ENCODE peak calls at places on chromosome 1, in seven cellular contexts. R is choroid plexus epithelial cell, S is gastrocnemius medialis, H is GM06990, N is colonic mucosa, F is HFF-Myc, O is HCT116. K is an unnamed sample.

GRCh38 chr1:40143891-40144575 is 17.2 kb upstream of the RLF start:
- DNase-seq in R (peak), S (no peak), H (peak), N (peak), F (peak), O (peak), K (peak)

GRCh38 chr1:84410328-84411107 is 12.2 kb downstream of the DNASE2B start:
- DNase-seq in R (peak), S (no peak), H (no peak), N (no peak), F (no peak), O (no peak), K (no peak)

GRCh38 chr1:84692391-84692790 is 2.1 kb upstream of the SSX2IP start:
- DNase-seq in R (no peak), S (no peak), H (no peak), N (no peak), F (no peak), O (no peak), K (no peak)

GRCh38 chr1:231734417-231734816 is 107.8 kb downstream of the DISC1 start:
- DNase-seq in R (peak), S (no peak), H (no peak), N (peak), F (no peak), O (no peak), K (peak)

GRCh38 chr1:71156633-71157032 is 75.8 kb upstream of the ZRANB2 start:
- DNase-seq in R (no peak), S (no peak), H (no peak), N (no peak), F (no peak), O (no peak), K (no peak)

GRCh38 chr1:19156676-19157075 is 53.4 kb downstream of the UBR4 start:
- DNase-seq in R (peak), S (no peak), H (no peak), N (peak), F (no peak), O (no peak), K (peak)

GRCh38 chr1:182909578-182909977 is 43.4 kb downstream of the SHCBP1L start:
- DNase-seq in R (no peak), S (no peak), H (no peak), N (no peak), F (no peak), O (no peak), K (no peak)

GRCh38 chr1:31855038-31855845 is 39.4 kb upstream of the SPOCD1 start:
- DNase-seq in R (peak), S (no peak), H (no peak), N (peak), F (peak), O (no peak), K (peak)

GRCh38 chr1:115982399-115982798 is 6.1 kb downstream of the SLC22A15 start:
- DNase-seq in R (no peak), S (no peak), H (no peak), N (no peak), F (no peak), O (no peak), K (no peak)

GRCh38 chr1:119933397-119933796 is 37.1 kb upstream of the ADAM30 start:
- DNase-seq in R (no peak), S (no peak), H (no peak), N (no peak), F (no peak), O (no peak), K (no peak)

GRCh38 chr1:92754000-92754787 is 30.7 kb downstream of the EVI5 start:
- DNase-seq in R (peak), S (no peak), H (no peak), N (no peak), F (peak), O (no peak), K (peak)

GRCh38 chr1:23424171-23424959 is at the start of gene TCEA3:
- DNase-seq in R (no peak), S (peak), H (no peak), N (peak), F (no peak), O (no peak), K (no peak)

GRCh38 chr1:52867060-52867845 is 24.7 kb downstream of the ZYG11A start:
- DNase-seq in R (no peak), S (no peak), H (peak), N (peak), F (no peak), O (no peak), K (no peak)

GRCh38 chr1:93680121-93681094 is 1.2 kb downstream of the BCAR3 start:
- DNase-seq in R (peak), S (peak), H (peak), N (peak), F (peak), O (peak), K (peak)

GRCh38 chr1:13813398-13814012 is 113.5 kb downstream of the PRDM2 start:
- DNase-seq in R (peak), S (no peak), H (no peak), N (no peak), F (no peak), O (no peak), K (peak)

GRCh38 chr1:160121388-160121787 is 5.8 kb downstream of the ATP1A2 start:
- DNase-seq in R (no peak), S (no peak), H (no peak), N (no peak), F (no peak), O (no peak), K (no peak)

GRCh38 chr1:207463571-207463970 is 9.4 kb downstream of the CR2 start:
- DNase-seq in R (no peak), S (no peak), H (no peak), N (no peak), F (no peak), O (no peak), K (no peak)

GRCh38 chr1:203769505-203770343 is 4.7 kb downstream of the LAX1 start:
- DNase-seq in R (peak), S (peak), H (no peak), N (peak), F (peak), O (no peak), K (peak)

GRCh38 chr1:36924282-36924791 is 110.0 kb downstream of the GRIK3 start:
- DNase-seq in R (peak), S (no peak), H (no peak), N (peak), F (peak), O (no peak), K (peak)

GRCh38 chr1:234272656-234273312 is 100.5 kb upstream of the COA6 start:
- DNase-seq in R (no peak), S (no peak), H (no peak), N (no peak), F (no peak), O (no peak), K (no peak)

GRCh38 chr1:248813546-248813945 is 12.2 kb downstream of the SH3BP5L start:
- DNase-seq in R (no peak), S (no peak), H (no peak), N (no peak), F (no peak), O (no peak), K (no peak)

GRCh38 chr1:71994646-71995045 is 287.7 kb downstream of the NEGR1 start:
- DNase-seq in R (no peak), S (no peak), H (no peak), N (no peak), F (no peak), O (no peak), K (no peak)

GRCh38 chr1:30950053-30950452 is 41.5 kb upstream of the SDC3 start:
- DNase-seq in R (no peak), S (no peak), H (no peak), N (no peak), F (no peak), O (no peak), K (no peak)

GRCh38 chr1:214213136-214213535 is 67.8 kb upstream of the SMYD2 start:
- DNase-seq in R (no peak), S (no peak), H (no peak), N (no peak), F (no peak), O (no peak), K (peak)

GRCh38 chr1:92791487-92792058 is 6.7 kb upstream of the EVI5 start:
- DNase-seq in R (peak), S (no peak), H (no peak), N (no peak), F (no peak), O (no peak), K (no peak)

GRCh38 chr1:6579374-6580118 is at the start of gene ZBTB48:
- DNase-seq in R (peak), S (peak), H (peak), N (peak), F (peak), O (peak), K (peak)

GRCh38 chr1:226118357-226118756 is 55.8 kb downstream of the H3-3A start:
- DNase-seq in R (no peak), S (no peak), H (no peak), N (no peak), F (no peak), O (no peak), K (no peak)

GRCh38 chr1:23444104-23444533 is 19.6 kb upstream of the TCEA3 start:
- DNase-seq in R (peak), S (peak), H (no peak), N (peak), F (no peak), O (no peak), K (peak)

GRCh38 chr1:247421074-247421473 is 5.1 kb downstream of the NLRP3 start:
- DNase-seq in R (no peak), S (no peak), H (no peak), N (no peak), F (no peak), O (no peak), K (peak)

GRCh38 chr1:23524716-23525401 is 6.2 kb downstream of the E2F2 start:
- DNase-seq in R (no peak), S (no peak), H (peak), N (peak), F (no peak), O (no peak), K (no peak)

GRCh38 chr1:214505134-214505533 is 46.3 kb downstream of the PTPN14 start:
- DNase-seq in R (no peak), S (peak), H (no peak), N (no peak), F (no peak), O (no peak), K (no peak)

GRCh38 chr1:93468681-93469080 is 20.8 kb downstream of the FNBP1L start:
- DNase-seq in R (no peak), S (no peak), H (no peak), N (no peak), F (no peak), O (no peak), K (no peak)

DNA sequence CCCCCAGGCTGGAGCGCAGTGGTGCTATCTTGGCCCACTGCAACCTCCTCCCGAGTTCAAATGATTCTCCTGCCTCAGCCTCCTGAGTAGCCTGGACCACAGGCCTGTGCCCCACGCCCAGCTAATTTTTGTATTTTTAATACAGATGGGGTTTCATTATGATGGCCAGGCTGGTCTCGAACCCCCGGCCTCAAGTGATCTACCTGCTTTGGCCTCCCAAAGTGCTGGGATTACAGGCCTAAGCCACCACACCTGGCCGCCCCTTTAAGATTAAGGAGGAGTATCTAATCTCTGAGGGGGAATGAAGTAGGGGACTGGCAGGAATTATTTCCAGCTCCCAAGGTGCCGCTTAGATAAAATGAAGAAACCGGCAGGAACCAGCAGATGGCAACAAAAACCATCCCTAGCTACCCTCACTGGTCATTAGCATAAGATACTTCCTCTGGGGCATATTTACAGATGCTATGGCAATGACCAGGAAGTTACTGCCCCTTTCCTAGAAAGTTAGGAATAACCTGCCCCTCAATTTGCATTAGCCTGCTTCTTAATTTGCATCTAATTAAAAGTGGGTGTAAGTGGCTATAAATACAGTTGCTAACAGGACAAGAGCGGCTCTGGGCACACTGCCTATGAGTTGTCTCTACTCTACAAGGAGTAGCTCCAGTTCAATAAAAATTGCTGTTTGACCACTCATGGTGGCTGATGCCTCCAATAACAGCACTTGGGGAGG is 7.1 kb upstream of the NSUN4 start:
- DNase-seq in R (peak), S (no peak), H (peak), N (peak), F (no peak), O (peak), K (peak)
- TF ChIP-seq CTCF in R (peak), S (no peak), H (peak), N (no peak), F (peak), O (peak), K (peak)

GRCh38 chr1:38727629-38728175 is 131.9 kb downstream of the RRAGC start:
- DNase-seq in R (no peak), S (no peak), H (no peak), N (no peak), F (no peak), O (no peak), K (no peak)
- H3K4me3 ChIP-seq in R (no peak), S (no peak), H (no peak), N (no peak), F (no peak), O (no peak), K (no peak)

GRCh38 chr1:145857170-145857569 is 1.7 kb downstream of the PIAS3 start:
- DNase-seq in R (no peak), S (no peak), H (no peak), N (no peak), F (no peak), O (no peak), K (no peak)

GRCh38 chr1:145863272-145863671 is 4.4 kb upstream of the PIAS3 start:
- DNase-seq in R (no peak), S (no peak), H (no peak), N (no peak), F (no peak), O (no peak), K (peak)

GRCh38 chr1:145858937-145859490 is at the start of gene PIAS3:
- DNase-seq in R (peak), S (peak), H (peak), N (peak), F (peak), O (peak), K (peak)

GRCh38 chr1:145858238-145858936 is 494 bp downstream of the PIAS3 start:
- DNase-seq in R (peak), S (no peak), H (no peak), N (peak), F (no peak), O (no peak), K (no peak)

DNA sequence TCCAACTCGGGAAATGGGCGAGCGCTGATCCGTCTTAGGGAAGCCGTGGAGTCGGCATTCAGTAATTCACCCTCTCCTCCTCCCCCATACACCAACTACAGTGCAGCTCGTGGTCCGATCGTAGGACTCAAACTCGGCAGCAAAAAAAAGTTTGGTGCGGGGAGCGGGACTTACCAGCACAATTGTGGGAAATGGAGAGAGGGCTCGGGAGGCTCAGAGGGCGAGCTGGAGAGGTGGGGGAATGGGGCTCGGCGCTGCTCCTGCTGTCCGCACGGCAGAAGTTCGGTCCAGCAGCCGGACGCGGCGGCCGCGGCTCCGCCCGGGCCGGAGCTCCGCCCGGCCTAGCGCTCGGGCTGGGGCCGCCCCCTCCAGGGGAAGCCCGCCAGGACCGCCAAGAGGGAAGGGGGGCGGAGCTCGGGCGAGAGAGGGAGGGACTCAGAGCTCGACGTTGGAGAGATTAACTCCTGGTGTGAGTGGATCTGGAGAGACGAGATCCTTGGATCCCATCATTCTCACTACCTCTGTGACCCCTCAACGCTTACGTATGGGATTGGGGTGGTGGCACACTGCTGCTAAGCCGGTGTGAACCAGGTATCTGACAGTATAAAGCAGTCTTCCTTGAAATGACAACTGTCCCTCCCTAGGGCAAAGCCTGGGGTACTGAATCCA is 744 bp upstream of the PIAS3 start:
- DNase-seq in R (peak), S (peak), H (peak), N (peak), F (peak), O (peak), K (peak)
- TF ChIP-seq CTCF in R (no peak), S (peak), H (no peak), N (no peak), F (no peak), O (no peak), K (no peak)

GRCh38 chr1:2195785-2196184 is 1.2 kb upstream of the FAAP20 start:
- DNase-seq in R (no peak), S (no peak), H (no peak), N (no peak), F (no peak), O (no peak), K (no peak)

GRCh38 chr1:2194319-2194897 is at the start of gene FAAP20:
- DNase-seq in R (peak), S (peak), H (no peak), N (no peak), F (no peak), O (peak), K (peak)

GRCh38 chr1:2192031-2192995 is 2.3 kb downstream of the FAAP20 start:
- DNase-seq in R (peak), S (no peak), H (no peak), N (no peak), F (no peak), O (no peak), K (peak)

GRCh38 chr1:2194898-2195673 is 514 bp upstream of the FAAP20 start:
- DNase-seq in R (peak), S (peak), H (peak), N (peak), F (no peak), O (peak), K (peak)

DNA sequence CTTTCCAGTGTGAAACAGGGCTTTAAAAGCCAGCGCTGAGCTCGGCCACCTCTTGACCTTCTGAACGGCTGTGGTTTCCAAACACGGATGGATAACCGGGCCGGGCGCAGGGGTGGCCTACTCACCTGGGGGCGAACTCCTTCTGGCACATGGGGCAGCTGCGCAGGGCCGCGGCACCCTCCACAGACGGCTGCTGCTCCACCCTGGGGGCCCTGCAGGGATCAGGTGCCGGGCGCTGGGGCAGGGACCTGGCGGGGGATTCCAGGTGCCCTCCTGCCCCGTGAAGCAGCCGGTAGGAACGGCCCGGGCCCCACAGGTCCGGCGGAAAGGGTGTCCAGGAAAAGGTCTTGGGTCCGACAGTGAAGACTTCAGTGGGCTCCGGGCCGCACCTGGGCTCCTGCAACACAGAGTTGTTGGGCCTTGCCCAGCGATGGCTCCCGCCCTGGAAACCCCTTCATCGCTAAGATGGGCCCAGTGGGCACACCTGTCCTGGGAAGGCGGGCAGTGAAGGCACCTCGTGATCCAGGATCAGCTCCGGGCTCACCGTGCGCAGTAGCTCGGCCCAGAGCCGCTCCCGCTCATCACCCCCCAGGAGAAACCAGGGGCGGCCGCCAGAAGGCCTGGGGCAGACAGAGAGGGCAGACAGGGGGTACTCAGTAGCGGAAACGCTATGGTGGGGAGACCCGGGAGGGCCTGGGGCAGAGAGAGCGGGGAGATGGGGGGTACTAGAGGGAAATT is 889 bp downstream of the FAAP20 start:
- DNase-seq in R (no peak), S (no peak), H (no peak), N (no peak), F (no peak), O (no peak), K (no peak)
- H3K4me3 ChIP-seq in R (peak), S (peak), H (peak), N (peak), F (peak), O (peak), K (peak)

GRCh38 chr1:205438213-205439158 is 16.6 kb upstream of the LEMD1 start:
- DNase-seq in R (peak), S (peak), H (no peak), N (peak), F (no peak), O (peak), K (peak)
- TF ChIP-seq CTCF in R (peak), S (peak), H (peak), N (peak), F (peak), O (peak), K (peak)

GRCh38 chr1:114448370-114448769 is 62.6 kb downstream of the TRIM33 start:
- DNase-seq in R (no peak), S (no peak), H (no peak), N (no peak), F (no peak), O (no peak), K (no peak)
- H3K4me3 ChIP-seq in R (no peak), S (no peak), H (no peak), N (no peak), F (no peak), O (no peak), K (no peak)

DNA sequence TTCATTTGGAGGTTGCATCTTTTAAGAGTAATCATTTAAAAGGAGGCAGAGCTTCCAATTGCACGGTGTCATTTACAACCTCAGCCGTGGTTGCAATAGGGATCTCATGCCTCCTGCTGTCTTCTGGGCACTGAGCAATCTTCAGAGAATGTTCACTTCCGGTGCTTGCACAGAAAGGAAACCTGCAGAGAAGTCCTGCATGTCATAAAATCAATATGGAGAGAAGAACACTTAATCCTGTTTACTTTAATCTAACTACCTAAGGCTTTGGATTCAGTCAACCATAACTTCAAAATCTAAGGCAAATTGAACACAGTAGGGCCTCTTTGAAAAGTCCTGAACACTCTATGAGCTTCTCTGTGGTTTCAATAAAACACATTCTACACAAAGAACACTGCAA is 11.3 kb upstream of the MAP10 start:
- DNase-seq in R (peak), S (peak), H (no peak), N (peak), F (peak), O (peak), K (peak)
- TF ChIP-seq CTCF in R (peak), S (no peak), H (peak), N (no peak), F (peak), O (peak), K (peak)

GRCh38 chr1:45196863-45197262 is 9.5 kb downstream of the ZSWIM5 start:
- DNase-seq in R (no peak), S (no peak), H (no peak), N (no peak), F (no peak), O (no peak), K (no peak)

GRCh38 chr1:45187735-45188134 is 18.7 kb downstream of the ZSWIM5 start:
- DNase-seq in R (peak), S (no peak), H (no peak), N (no peak), F (no peak), O (no peak), K (peak)

GRCh38 chr1:45191418-45191783 is 15.0 kb downstream of the ZSWIM5 start:
- DNase-seq in R (no peak), S (no peak), H (no peak), N (no peak), F (no peak), O (no peak), K (no peak)
- H3K4me3 ChIP-seq in R (no peak), S (no peak), H (no peak), N (no peak), F (no peak), O (no peak), K (no peak)

K was measured in fibroblast of mammary gland.